ENCODE peak calls at places on chromosomes 3 and 15, in five cellular contexts. I, R, L, N and B are unnamed samples.

GRCh38 chr3:138439646-138440045 is 5.2 kb downstream of the ESYT3 start:
- DNase-seq in I (no peak), R (no peak), L (no peak), N (no peak), B (no peak)

GRCh38 chr3:171239757-171240503 is 213.4 kb upstream of the SLC2A2 start:
- DNase-seq in I (no peak), R (no peak), L (no peak), N (no peak), B (no peak)

GRCh38 chr3:11845661-11846060 is 1.0 kb downstream of the TAMM41 start:
- DNase-seq in I (peak; percentile 41), R (no peak), L (no peak), N (no peak), B (no peak)

GRCh38 chr15:79170256-79170664 is 79.7 kb upstream of the RASGRF1 start:
- DNase-seq in I (peak; percentile 51), R (no peak), L (peak; percentile 4), N (peak; percentile 18), B (no peak)

GRCh38 chr15:66886241-66886675 is 179.1 kb upstream of the SMAD3 start:
- DNase-seq in I (no peak), R (no peak), L (no peak), N (no peak), B (no peak)

GRCh38 chr3:10360478-10360877 is 39.6 kb upstream of the SEC13 start:
- DNase-seq in I (no peak), R (no peak), L (no peak), N (no peak), B (no peak)

GRCh38 chr3:189636048-189636447 is 4.9 kb downstream of the TP63 start:
- DNase-seq in I (no peak), R (no peak), L (no peak), N (no peak), B (no peak)

GRCh38 chr15:36627566-36627965 is 48.1 kb downstream of the CDIN1 start:
- DNase-seq in I (no peak), R (no peak), L (no peak), N (no peak), B (no peak)

GRCh38 chr3:33732394-33732793 is 14.3 kb upstream of the CLASP2 start:
- DNase-seq in I (no peak), R (no peak), L (no peak), N (no peak), B (no peak)

GRCh38 chr3:35946857-35947514 is 307.7 kb downstream of the ARPP21 start:
- DNase-seq in I (no peak), R (no peak), L (no peak), N (no peak), B (no peak)
- TF ChIP-seq CTCF in I (no peak), R (no peak), L (no peak), N (no peak), B (no peak)

GRCh38 chr3:44554626-44555592 is at the start of gene ZKSCAN7:
- DNase-seq in I (no peak), R (peak; percentile 73), L (no peak), N (peak; percentile 45), B (peak; percentile 70)
- TF ChIP-seq CTCF in I (no peak), R (peak; percentile 36), L (no peak), N (no peak), B (no peak)

DNA sequence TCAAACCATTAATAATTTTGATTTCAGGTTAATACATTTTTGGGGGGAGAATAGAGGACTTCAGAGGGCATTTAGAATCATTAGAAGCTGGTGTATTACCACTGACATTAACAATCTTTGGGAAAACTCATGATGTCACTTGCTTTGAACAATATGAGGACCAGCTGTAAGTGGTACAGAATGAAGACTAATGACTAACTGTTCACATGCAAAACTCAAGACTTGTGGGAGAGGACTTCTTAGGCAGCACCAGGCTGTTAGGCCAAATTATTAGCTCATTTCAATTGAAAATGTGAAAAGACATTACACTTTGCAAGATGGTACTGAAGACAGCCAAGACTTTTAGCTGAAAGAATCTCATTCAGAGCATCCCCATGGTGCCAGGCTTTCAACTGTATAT is 426.2 kb upstream of the ADAMTS9 start:
- DNase-seq in I (no peak), R (no peak), L (no peak), N (no peak), B (no peak)
- TF ChIP-seq CTCF in I (no peak), R (no peak), L (no peak), N (no peak), B (no peak)

GRCh38 chr3:120420855-120421570 is 29.8 kb downstream of the FSTL1 start:
- DNase-seq in I (no peak), R (no peak), L (no peak), N (peak; percentile 72), B (no peak)

GRCh38 chr3:120418446-120418845 is 32.3 kb downstream of the FSTL1 start:
- DNase-seq in I (no peak), R (no peak), L (no peak), N (no peak), B (no peak)

GRCh38 chr3:120418866-120419490 is 31.8 kb downstream of the FSTL1 start:
- DNase-seq in I (peak; percentile 63), R (peak; percentile 84), L (no peak), N (no peak), B (peak; percentile 38)

GRCh38 chr3:120420360-120420759 is 30.4 kb downstream of the FSTL1 start:
- DNase-seq in I (no peak), R (no peak), L (no peak), N (no peak), B (no peak)

GRCh38 chr3:120419797-120420196 is 31.0 kb downstream of the FSTL1 start:
- DNase-seq in I (no peak), R (no peak), L (no peak), N (no peak), B (no peak)
- TF ChIP-seq CTCF in I (no peak), R (no peak), L (no peak), N (no peak), B (no peak)

GRCh38 chr3:149527531-149528343 is 53.2 kb downstream of the TM4SF4 start:
- DNase-seq in I (peak; percentile 39), R (peak; percentile 29), L (no peak), N (no peak), B (peak; percentile 31)
- TF ChIP-seq CTCF in I (peak; percentile 51), R (peak; percentile 34), L (peak; percentile 25), N (peak; percentile 18), B (no peak)

GRCh38 chr3:89246326-89246725 is 138.9 kb downstream of the EPHA3 start:
- DNase-seq in I (no peak), R (peak; percentile 68), L (no peak), N (no peak), B (peak; percentile 15)
- TF ChIP-seq CTCF in I (no peak), R (peak; percentile 31), L (no peak), N (no peak), B (peak; percentile 43)

GRCh38 chr3:160956785-160957184 is 148.4 kb downstream of the B3GALNT1 start:
- DNase-seq in I (no peak), R (no peak), L (no peak), N (peak; percentile 14), B (no peak)
- TF ChIP-seq CTCF in I (no peak), R (no peak), L (peak; percentile 19), N (peak; percentile 40), B (no peak)

GRCh38 chr15:52217186-52217585 is 26.0 kb upstream of the GNB5 start:
- DNase-seq in I (peak; percentile 21), R (peak; percentile 43), L (no peak), N (no peak), B (peak; percentile 23)
- TF ChIP-seq CTCF in I (peak; percentile 41), R (peak; percentile 50), L (no peak), N (no peak), B (no peak)

DNA sequence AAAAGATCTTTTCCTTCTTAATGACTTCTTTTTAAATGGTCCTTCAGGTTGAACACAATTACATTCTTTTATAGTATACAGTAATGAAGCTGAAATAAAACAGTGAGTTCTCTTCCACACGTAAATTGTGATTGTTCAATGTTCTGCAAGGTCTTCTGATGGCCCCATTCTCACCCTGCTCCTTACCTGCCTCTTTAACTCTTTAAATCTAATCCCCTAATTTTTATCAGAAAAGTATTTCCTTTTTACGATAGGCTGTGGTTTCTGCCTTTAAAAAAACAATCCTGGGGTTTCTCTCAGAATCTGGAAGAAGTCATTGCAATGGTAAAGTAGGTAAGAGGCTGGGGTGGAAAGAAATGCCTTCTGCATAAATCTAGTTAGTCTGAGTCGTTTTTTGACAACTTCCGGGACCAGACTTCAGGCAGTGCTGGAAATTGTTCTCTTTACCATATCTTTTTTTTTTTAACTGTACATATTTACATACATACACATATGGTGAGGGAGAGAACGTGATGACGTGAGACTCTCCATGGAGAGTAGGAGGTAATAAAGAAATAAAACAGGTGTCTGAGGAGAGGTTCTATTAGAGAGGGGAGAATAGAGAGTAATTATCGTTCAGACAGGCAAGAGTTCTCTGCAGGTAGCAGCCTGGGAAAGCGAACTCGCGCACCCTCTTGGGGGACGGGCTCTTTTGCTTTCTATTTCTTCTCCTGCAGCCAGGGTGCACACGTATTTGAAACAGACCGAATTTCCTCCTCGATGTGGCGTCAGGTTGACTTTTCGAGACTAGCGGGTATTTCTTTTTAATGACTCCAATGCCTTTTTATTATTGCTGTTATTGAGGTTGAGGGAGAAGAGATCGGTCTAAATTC is at the start of gene SIDT1:
- DNase-seq in I (peak; percentile 31), R (peak; percentile 39), L (no peak), N (no peak), B (no peak)
- TF ChIP-seq CTCF in I (no peak), R (no peak), L (no peak), N (no peak), B (no peak)

GRCh38 chr15:89128320-89129122 is 40.3 kb downstream of the ABHD2 start:
- DNase-seq in I (no peak), R (no peak), L (no peak), N (peak; percentile 30), B (no peak)

GRCh38 chr15:89130194-89130593 is 41.9 kb downstream of the ABHD2 start:
- DNase-seq in I (no peak), R (no peak), L (no peak), N (no peak), B (no peak)

GRCh38 chr15:89127054-89127702 is 38.9 kb downstream of the ABHD2 start:
- DNase-seq in I (no peak), R (no peak), L (no peak), N (no peak), B (no peak)

GRCh38 chr15:89129816-89130134 is 41.5 kb downstream of the ABHD2 start:
- DNase-seq in I (no peak), R (no peak), L (no peak), N (no peak), B (no peak)

GRCh38 chr15:89129123-89129815 is 41.0 kb downstream of the ABHD2 start:
- DNase-seq in I (peak; percentile 68), R (peak; percentile 70), L (no peak), N (no peak), B (peak; percentile 51)
- TF ChIP-seq CTCF in I (peak; percentile 95), R (peak; percentile 90), L (peak; percentile 83), N (peak; percentile 73), B (peak; percentile 81)